ENCODE peak calls at places on chromosomes 6 and 20, in five cellular contexts. N, B, D, G and F are unnamed samples.

GRCh38 chr20:56411759-56412472 is at the start of gene CASS4:
- DNase-seq in N (peak; percentile 89), B (no peak), D (no peak), G (no peak), F (no peak)

GRCh38 chr20:40932436-40932835 is 96.2 kb upstream of the TOP1 start:
- DNase-seq in N (no peak), B (no peak), D (no peak), G (no peak), F (no peak)

GRCh38 chr6:129356129-129356528 is 353.8 kb downstream of the ARHGAP18 start:
- DNase-seq in N (no peak), B (no peak), D (no peak), G (no peak), F (no peak)

GRCh38 chr6:105677671-105678475 is 275.0 kb upstream of the PREP start:
- DNase-seq in N (no peak), B (peak; percentile 13), D (no peak), G (no peak), F (no peak)

GRCh38 chr6:28142446-28142845 is 763 bp downstream of the ZKSCAN8 start:
- DNase-seq in N (no peak), B (no peak), D (no peak), G (no peak), F (no peak)

GRCh38 chr6:167548451-167548850 is 223.6 kb downstream of the TTLL2 start:
- DNase-seq in N (no peak), B (no peak), D (no peak), G (no peak), F (no peak)

GRCh38 chr6:108117427-108118358 is 43.2 kb upstream of the OSTM1 start:
- DNase-seq in N (no peak), B (no peak), D (no peak), G (peak; percentile 52), F (no peak)

GRCh38 chr6:39847216-39847615 is 55.0 kb downstream of the DAAM2 start:
- DNase-seq in N (no peak), B (no peak), D (no peak), G (peak; percentile 66), F (no peak)

GRCh38 chr6:138970856-138971425 is 17.1 kb downstream of the REPS1 start:
- DNase-seq in N (no peak), B (no peak), D (peak; percentile 55), G (no peak), F (no peak)

GRCh38 chr6:112482373-112482772 is 135.2 kb downstream of the RFPL4B start:
- DNase-seq in N (no peak), B (no peak), D (no peak), G (no peak), F (no peak)

GRCh38 chr20:39070484-39071231 is 108.5 kb downstream of the DHX35 start:
- DNase-seq in N (no peak), B (no peak), D (peak; percentile 23), G (no peak), F (no peak)

GRCh38 chr20:50248104-50248631 is 57.5 kb downstream of the CEBPB start:
- DNase-seq in N (peak; percentile 48), B (no peak), D (no peak), G (peak; percentile 31), F (no peak)

GRCh38 chr6:45587229-45588060 is 209.7 kb upstream of the SUPT3H start:
- DNase-seq in N (no peak), B (no peak), D (no peak), G (no peak), F (no peak)

GRCh38 chr6:136786708-136787107 is 5.6 kb downstream of the MAP3K5 start:
- DNase-seq in N (no peak), B (no peak), D (no peak), G (no peak), F (no peak)

DNA sequence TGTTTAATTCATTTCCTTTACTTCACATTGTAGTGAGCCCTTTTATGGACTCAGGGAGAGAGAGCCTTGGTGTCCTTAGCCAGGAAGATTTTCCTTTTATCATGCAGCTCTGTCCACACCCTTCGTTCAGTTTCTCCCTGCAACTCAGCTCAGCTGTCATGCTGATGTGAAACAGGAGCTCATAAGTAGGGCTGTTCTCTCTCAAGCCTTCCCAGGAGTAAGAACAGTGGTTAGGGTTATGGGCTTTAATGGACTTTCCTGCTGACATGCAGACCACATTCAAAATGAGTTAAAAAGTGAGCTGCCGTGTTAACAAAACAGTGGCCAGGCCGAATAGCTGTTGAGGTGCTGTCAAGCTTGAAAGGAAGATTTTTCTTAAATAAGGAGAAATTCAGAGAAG is 104.1 kb downstream of the BCKDHB start:
- DNase-seq in N (no peak), B (no peak), D (no peak), G (no peak), F (no peak)
- H3K36me3 ChIP-seq in N (no peaks in the 10 kb centered on the region), B (no peaks in the 10 kb centered on the region), D (no peaks in the 10 kb centered on the region), G (no peaks in the 10 kb centered on the region), F (no peaks in the 10 kb centered on the region)

GRCh38 chr6:3538536-3538935 is 81.7 kb upstream of the SLC22A23 start:
- DNase-seq in N (no peak), B (no peak), D (no peak), G (no peak), F (no peak)
- H3K27ac ChIP-seq in N (no peak overlapping the region), B (no peak overlapping the region), D (no peak overlapping the region), G (no peak overlapping the region), F (no peak overlapping the region)

GRCh38 chr20:23823621-23824324 is 2.8 kb downstream of the CST2 start:
- DNase-seq in N (no peak), B (no peak), D (no peak), G (no peak), F (no peak)
- TF ChIP-seq POLR2AphosphoS5 in N (no peak), B (peak; percentile 12), D (no peak), G (no peak), F (no peak)

GRCh38 chr6:144217264-144217663 is 66.9 kb downstream of the STX11 start:
- DNase-seq in N (no peak), B (no peak), D (no peak), G (no peak), F (no peak)
- H3K36me3 ChIP-seq in N (no peaks in the 10 kb centered on the region), B (no peaks in the 10 kb centered on the region), D (no peaks in the 10 kb centered on the region), G (no peaks in the 10 kb centered on the region), F (no peaks in the 10 kb centered on the region)

GRCh38 chr20:45032276-45032675 is 66.0 kb downstream of the STK4 start:
- DNase-seq in N (no peak), B (no peak), D (no peak), G (no peak), F (no peak)
- H3K27ac ChIP-seq in N (no peak overlapping the region), B (no peak overlapping the region), D (no peak overlapping the region), G (no peak overlapping the region), F (no peak overlapping the region)

GRCh38 chr6:44078795-44079671 is 48.2 kb downstream of the MRPL14 start:
- DNase-seq in N (peak; percentile 80), B (peak; percentile 77), D (peak; percentile 60), G (peak; percentile 82), F (peak; percentile 59)

GRCh38 chr6:44081753-44082152 is 45.5 kb downstream of the MRPL14 start:
- DNase-seq in N (no peak), B (no peak), D (no peak), G (no peak), F (no peak)

GRCh38 chr6:44079672-44080071 is 47.6 kb downstream of the MRPL14 start:
- DNase-seq in N (no peak), B (no peak), D (no peak), G (no peak), F (no peak)

GRCh38 chr6:44082872-44083321 is 44.4 kb downstream of the MRPL14 start:
- DNase-seq in N (no peak), B (no peak), D (no peak), G (no peak), F (no peak)

DNA sequence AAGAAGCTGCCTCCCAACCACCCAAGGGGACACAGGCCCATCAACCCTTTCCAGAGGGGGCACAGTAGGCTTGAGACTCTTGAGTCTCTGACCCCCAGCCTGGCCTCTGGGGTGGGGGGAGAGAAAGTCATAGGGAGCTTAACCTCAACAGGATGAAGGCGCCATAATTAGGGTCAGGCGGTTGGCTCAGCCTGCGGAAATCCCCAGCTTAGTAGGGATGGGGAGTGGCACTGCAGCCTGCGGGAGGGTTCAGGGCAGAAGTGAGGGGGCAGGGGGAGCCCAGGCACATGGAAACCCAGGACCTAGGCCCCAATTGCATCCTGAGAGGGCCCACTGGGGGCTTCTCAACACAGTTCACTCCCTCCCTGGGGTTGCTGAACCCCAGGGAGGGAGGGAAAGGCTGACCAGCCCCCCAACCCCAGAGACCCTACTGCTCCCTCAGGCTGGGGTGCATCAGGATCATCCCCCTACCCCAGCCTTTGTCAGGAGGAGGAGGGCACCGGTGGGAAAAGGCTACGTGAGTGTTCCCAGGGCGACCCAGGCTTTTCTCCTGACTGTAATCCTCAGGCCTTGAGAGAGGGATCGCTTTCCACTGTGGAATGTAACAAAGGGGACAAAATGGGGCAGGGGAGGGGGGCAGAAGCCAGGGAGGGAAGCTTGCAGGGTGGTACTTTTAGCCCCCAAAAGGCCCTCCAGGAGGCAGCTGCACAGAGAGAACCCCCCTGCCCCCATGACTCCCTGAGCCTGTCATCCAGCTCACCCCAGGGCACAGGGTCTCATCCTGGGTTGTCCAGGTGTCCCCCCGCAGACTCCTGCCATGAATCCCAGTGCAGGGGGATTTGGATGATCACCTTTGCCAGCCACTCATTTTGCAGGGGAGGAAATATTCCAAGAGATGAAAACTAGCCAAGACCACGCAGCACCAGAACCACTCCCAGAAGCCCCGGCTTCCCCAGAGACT is 46.4 kb downstream of the MRPL14 start:
- DNase-seq in N (no peak), B (no peak), D (no peak), G (no peak), F (no peak)
- TF ChIP-seq POLR2AphosphoS5 in N (no peak), B (no peak), D (no peak), G (no peak), F (no peak)

GRCh38 chr6:13633343-13633742 is 18.2 kb downstream of the NOL7 start:
- DNase-seq in N (no peak), B (no peak), D (no peak), G (no peak), F (no peak)

GRCh38 chr6:13624871-13625288 is 9.7 kb downstream of the NOL7 start:
- DNase-seq in N (peak; percentile 72), B (no peak), D (peak; percentile 47), G (no peak), F (no peak)

GRCh38 chr6:13630499-13630898 is 15.4 kb downstream of the NOL7 start:
- DNase-seq in N (no peak), B (no peak), D (no peak), G (no peak), F (no peak)

GRCh38 chr6:13629459-13630116 is 14.5 kb downstream of the NOL7 start:
- DNase-seq in N (no peak), B (no peak), D (no peak), G (no peak), F (no peak)
- H3K36me3 ChIP-seq in N (peaks cover 90% of the 10 kb centered on the region), B (no peaks in the 10 kb centered on the region), D (peaks cover 12% of the 10 kb centered on the region), G (peaks cover 87% of the 10 kb centered on the region), F (peaks cover 87% of the 10 kb centered on the region)

DNA sequence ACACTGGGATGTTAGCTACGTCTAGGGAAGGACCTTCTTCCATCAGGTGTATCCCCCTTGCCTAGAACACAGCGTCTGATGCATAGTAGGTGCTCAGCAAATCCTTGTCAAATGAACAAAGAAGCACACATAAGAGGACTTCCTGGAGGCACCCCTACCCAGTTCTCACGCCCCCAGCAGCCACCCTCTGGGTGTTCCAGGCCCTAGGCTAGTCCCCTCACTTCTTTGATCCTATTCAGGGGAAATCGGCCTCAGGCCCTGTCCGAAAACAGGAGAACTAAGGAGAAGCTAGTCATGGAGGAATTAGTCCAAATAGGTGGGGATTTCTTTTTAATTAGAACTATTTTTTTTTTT is 84.7 kb upstream of the SIRPA start:
- DNase-seq in N (no peak), B (no peak), D (no peak), G (no peak), F (no peak)
- H3K27ac ChIP-seq in N (no peak overlapping the region), B (peak overlapping the region; percentile 62), D (no peak overlapping the region), G (peak overlapping the region; percentile 69), F (peak overlapping the region; percentile 87)